ENCODE peak calls at places on chromosomes 12 and 14, in seven cellular contexts. One of them, this sample, is unnamed.
A peak's percentile ranks its signal among the peaks of the same experiment; 100 is the strongest.

GRCh38 chr12:121245031-121245430 is 35.1 kb downstream of the P2RX4 start:
- DNase-seq in NCI-H1092 treated with DMSO at 0.1 percent for 48 hours: no peak
- DNase-seq in CD8-positive, alpha-beta T cell: no peak
- DNase-seq in H9: no peak
- DNase-seq in stimulated activated CD4-positive, alpha-beta T cell treated with anti-CD3 and anti-CD28 coated beads, Interleukin-1b, Interleukin-23, amount 100 ng/mL, for 1 hour: no peak
- DNase-seq in HFF-Myc: no peak
- DNase-seq in HEK293T: no peak
- DNase-seq in this sample: no peak

GRCh38 chr12:96112733-96113132 is 77.3 kb upstream of the LTA4H start:
- DNase-seq in stimulated activated CD4-positive, alpha-beta T cell treated with anti-CD3 and anti-CD28 coated beads, Interleukin-1b, Interleukin-23, amount 100 ng/mL, for 1 hour: no peak
- DNase-seq in HFF-Myc: no peak
- DNase-seq in CD8-positive, alpha-beta T cell: no peak
- DNase-seq in NCI-H1092 treated with DMSO at 0.1 percent for 48 hours: no peak
- DNase-seq in HEK293T: no peak
- DNase-seq in H9: no peak
- DNase-seq in this sample: no peak

GRCh38 chr14:37246427-37246829 is 48.7 kb downstream of the MIPOL1 start:
- DNase-seq in stimulated activated CD4-positive, alpha-beta T cell treated with anti-CD3 and anti-CD28 coated beads, Interleukin-1b, Interleukin-23, amount 100 ng/mL, for 1 hour: no peak
- DNase-seq in HEK293T: peak; percentile 27
- DNase-seq in HFF-Myc: peak; percentile 14
- DNase-seq in CD8-positive, alpha-beta T cell: no peak
- DNase-seq in H9: no peak
- DNase-seq in NCI-H1092 treated with DMSO at 0.1 percent for 48 hours: peak; percentile 77
- DNase-seq in this sample: no peak

GRCh38 chr12:12582895-12583303 is 20.2 kb upstream of the DUSP16 start:
- DNase-seq in NCI-H1092 treated with DMSO at 0.1 percent for 48 hours: no peak
- DNase-seq in H9: no peak
- DNase-seq in HFF-Myc: no peak
- DNase-seq in CD8-positive, alpha-beta T cell: no peak
- DNase-seq in stimulated activated CD4-positive, alpha-beta T cell treated with anti-CD3 and anti-CD28 coated beads, Interleukin-1b, Interleukin-23, amount 100 ng/mL, for 1 hour: no peak
- DNase-seq in HEK293T: no peak
- DNase-seq in this sample: no peak

GRCh38 chr12:96300064-96300463 is 100.2 kb downstream of the CDK17 start:
- DNase-seq in CD8-positive, alpha-beta T cell: no peak
- DNase-seq in H9: no peak
- DNase-seq in NCI-H1092 treated with DMSO at 0.1 percent for 48 hours: no peak
- DNase-seq in HFF-Myc: no peak
- DNase-seq in stimulated activated CD4-positive, alpha-beta T cell treated with anti-CD3 and anti-CD28 coated beads, Interleukin-1b, Interleukin-23, amount 100 ng/mL, for 1 hour: no peak
- DNase-seq in HEK293T: no peak
- DNase-seq in this sample: no peak

GRCh38 chr14:105601360-105602242 is 75.2 kb downstream of the TMEM121 start:
- DNase-seq in H9: no peak
- DNase-seq in HFF-Myc: no peak
- DNase-seq in NCI-H1092 treated with DMSO at 0.1 percent for 48 hours: no peak
- DNase-seq in CD8-positive, alpha-beta T cell: no peak
- DNase-seq in HEK293T: no peak
- DNase-seq in stimulated activated CD4-positive, alpha-beta T cell treated with anti-CD3 and anti-CD28 coated beads, Interleukin-1b, Interleukin-23, amount 100 ng/mL, for 1 hour: no peak
- DNase-seq in this sample: no peak

GRCh38 chr12:66032739-66033138 is 97.8 kb downstream of the LLPH start:
- DNase-seq in HEK293T: no peak
- DNase-seq in HFF-Myc: no peak
- DNase-seq in H9: no peak
- DNase-seq in NCI-H1092 treated with DMSO at 0.1 percent for 48 hours: no peak
- DNase-seq in stimulated activated CD4-positive, alpha-beta T cell treated with anti-CD3 and anti-CD28 coated beads, Interleukin-1b, Interleukin-23, amount 100 ng/mL, for 1 hour: no peak
- DNase-seq in CD8-positive, alpha-beta T cell: no peak
- DNase-seq in this sample: no peak

GRCh38 chr12:127257366-127257935 is 1009.5 kb upstream of the TMEM132C start:
- DNase-seq in NCI-H1092 treated with DMSO at 0.1 percent for 48 hours: no peak
- DNase-seq in HEK293T: no peak
- DNase-seq in CD8-positive, alpha-beta T cell: no peak
- DNase-seq in H9: no peak
- DNase-seq in HFF-Myc: no peak
- DNase-seq in stimulated activated CD4-positive, alpha-beta T cell treated with anti-CD3 and anti-CD28 coated beads, Interleukin-1b, Interleukin-23, amount 100 ng/mL, for 1 hour: no peak
- DNase-seq in this sample: no peak

GRCh38 chr12:19095331-19095730 is 34.2 kb upstream of the PLEKHA5 start:
- DNase-seq in H9: no peak
- DNase-seq in HEK293T: no peak
- DNase-seq in HFF-Myc: no peak
- DNase-seq in stimulated activated CD4-positive, alpha-beta T cell treated with anti-CD3 and anti-CD28 coated beads, Interleukin-1b, Interleukin-23, amount 100 ng/mL, for 1 hour: no peak
- DNase-seq in NCI-H1092 treated with DMSO at 0.1 percent for 48 hours: no peak
- DNase-seq in CD8-positive, alpha-beta T cell: no peak
- DNase-seq in this sample: no peak

GRCh38 chr12:19440019-19440858 is 947 bp downstream of the AEBP2 start:
- DNase-seq in H9: peak; percentile 61
- DNase-seq in stimulated activated CD4-positive, alpha-beta T cell treated with anti-CD3 and anti-CD28 coated beads, Interleukin-1b, Interleukin-23, amount 100 ng/mL, for 1 hour: peak; percentile 33
- DNase-seq in HEK293T: peak; percentile 42
- DNase-seq in NCI-H1092 treated with DMSO at 0.1 percent for 48 hours: peak; percentile 44
- DNase-seq in HFF-Myc: no peak
- DNase-seq in CD8-positive, alpha-beta T cell: peak; percentile 67
- DNase-seq in this sample: peak; percentile 76

GRCh38 chr14:92294506-92294905 is 28.5 kb upstream of the SLC24A4 start:
- DNase-seq in NCI-H1092 treated with DMSO at 0.1 percent for 48 hours: no peak
- DNase-seq in H9: no peak
- DNase-seq in CD8-positive, alpha-beta T cell: no peak
- DNase-seq in HEK293T: no peak
- DNase-seq in stimulated activated CD4-positive, alpha-beta T cell treated with anti-CD3 and anti-CD28 coated beads, Interleukin-1b, Interleukin-23, amount 100 ng/mL, for 1 hour: no peak
- DNase-seq in HFF-Myc: no peak
- DNase-seq in this sample: no peak

GRCh38 chr12:4997939-4998338 is 45.7 kb upstream of the KCNA5 start:
- DNase-seq in CD8-positive, alpha-beta T cell: no peak
- DNase-seq in stimulated activated CD4-positive, alpha-beta T cell treated with anti-CD3 and anti-CD28 coated beads, Interleukin-1b, Interleukin-23, amount 100 ng/mL, for 1 hour: no peak
- DNase-seq in HEK293T: no peak
- DNase-seq in H9: no peak
- DNase-seq in NCI-H1092 treated with DMSO at 0.1 percent for 48 hours: no peak
- DNase-seq in HFF-Myc: peak; percentile 22
- DNase-seq in this sample: no peak